ENCODE peak calls at places on chromosome 21, in six cellular contexts. X is astrocyte of the spinal cord; T is GM04504; Q is anterior cingulate cortex; H is CD8-positive, alpha-beta memory T cell; G is stimulated activated CD4-positive, alpha-beta T cell treated with anti-CD3 and anti-CD28 coated beads, Interleukin-2, amount 100 ng/mL, for 48 hours. J is an unnamed sample.

GRCh38 chr21:33578959-33579542 is 9.4 kb downstream of the DONSON start:
- DNase-seq in Q (no peak), X (peak), T (peak), G (no peak), H (no peak), J (no peak)

GRCh38 chr21:37758997-37759396 is 157.3 kb downstream of the KCNJ6 start:
- DNase-seq in G (peak), X (peak), T (no peak), Q (no peak), H (no peak), J (no peak)

GRCh38 chr21:37244506-37245083 is 22.5 kb downstream of the VPS26C start:
- DNase-seq in X (peak), G (no peak), H (no peak), Q (no peak), T (no peak), J (no peak)

GRCh38 chr21:25507522-25507921 is 99.8 kb downstream of the MRPL39 start:
- DNase-seq in H (no peak), G (no peak), Q (no peak), T (no peak), X (no peak), J (no peak)

GRCh38 chr21:43282358-43283120 is 113.7 kb downstream of the CRYAA start:
- DNase-seq in G (no peak), T (no peak), X (no peak), H (no peak), Q (no peak), J (no peak)

GRCh38 chr21:45429221-45430164 is 24.5 kb downstream of the COL18A1 start:
- DNase-seq in Q (no peak), T (no peak), G (no peak), H (no peak), X (no peak), J (no peak)

GRCh38 chr21:31203371-31204054 is 140.5 kb downstream of the TIAM1 start:
- DNase-seq in Q (no peak), T (no peak), X (peak), G (no peak), H (no peak), J (no peak)

GRCh38 chr21:28485301-28486022 is 507.2 kb downstream of the LTN1 start:
- DNase-seq in Q (no peak), H (no peak), T (peak), G (no peak), X (peak), J (no peak)

GRCh38 chr21:32572574-32573420 is 12.5 kb downstream of the TCP10L start:
- DNase-seq in T (no peak), X (no peak), H (no peak), Q (no peak), G (no peak), J (no peak)

GRCh38 chr21:38925923-38926322 is 120.2 kb downstream of the ETS2 start:
- DNase-seq in H (no peak), Q (no peak), G (no peak), T (peak), X (peak), J (no peak)